ENCODE peak calls at places on chromosomes 16 and 17, in four cellular contexts. U, Z, T and X are unnamed samples.

GRCh38 chr16:69106491-69107291 is 1.2 kb downstream of the HAS3 start:
- DNase-seq in T (no peak), U (no peak), Z (peak; percentile 82), X (no peak)

GRCh38 chr16:15829460-15829859 is 27.4 kb downstream of the MYH11 start:
- DNase-seq in U (no peak), Z (no peak), T (no peak), X (no peak)

GRCh38 chr17:6713130-6713917 is at the start of gene SLC13A5:
- DNase-seq in U (no peak), T (peak; percentile 87), Z (peak; percentile 32), X (peak; percentile 34)

GRCh38 chr16:87850009-87851006 is 19.0 kb downstream of the SLC7A5 start:
- DNase-seq in Z (peak; percentile 91), U (no peak), T (peak; percentile 91), X (peak; percentile 75)

GRCh38 chr17:15289285-15290185 is 24.4 kb upstream of the PMP22 start:
- DNase-seq in T (peak; percentile 25), U (no peak), Z (peak; percentile 39), X (peak; percentile 13)

GRCh38 chr16:88368036-88368435 is 14.7 kb upstream of the ZNF469 start:
- DNase-seq in U (no peak), T (no peak), Z (no peak), X (no peak)

GRCh38 chr17:73972901-73973300 is 230.6 kb upstream of the RPL38 start:
- DNase-seq in T (no peak), Z (no peak), U (no peak), X (no peak)

GRCh38 chr16:89988951-89989350 is 30.3 kb downstream of the DBNDD1 start:
- DNase-seq in T (no peak), Z (no peak), U (no peak), X (no peak)

GRCh38 chr16:73448970-73449369 is 401.0 kb upstream of the ZFHX3 start:
- DNase-seq in U (no peak), Z (no peak), T (no peak), X (no peak)

GRCh38 chr16:73878616-73879015 is 418.0 kb upstream of the PSMD7 start:
- DNase-seq in U (peak; percentile 3), T (peak; percentile 58), Z (peak; percentile 46), X (peak; percentile 7)

GRCh38 chr17:32142038-32142856 is at the start of gene RHOT1:
- DNase-seq in Z (peak; percentile 91), U (peak; percentile 36), T (peak; percentile 73), X (peak; percentile 68)

GRCh38 chr16:49483651-49484451 is 110.2 kb downstream of the C16orf78 start:
- DNase-seq in Z (no peak), T (no peak), U (no peak), X (no peak)

GRCh38 chr17:75370288-75370687 is 35.2 kb downstream of the GRB2 start:
- DNase-seq in U (no peak), T (no peak), Z (no peak), X (no peak)

GRCh38 chr17:64103751-64104364 is 26.1 kb downstream of the ERN1 start:
- DNase-seq in Z (no peak), U (peak; percentile 55), T (no peak), X (no peak)

GRCh38 chr16:49284962-49285361 is 3.3 kb upstream of the CBLN1 start:
- DNase-seq in Z (no peak), T (no peak), U (no peak), X (no peak)

GRCh38 chr16:16025214-16025968 is 76.0 kb downstream of the ABCC1 start:
- DNase-seq in U (no peak), T (no peak), Z (no peak), X (peak; percentile 21)

GRCh38 chr17:58153046-58153445 is 4.9 kb downstream of the OR4D1 start:
- DNase-seq in U (no peak), Z (no peak), T (no peak), X (no peak)

DNA sequence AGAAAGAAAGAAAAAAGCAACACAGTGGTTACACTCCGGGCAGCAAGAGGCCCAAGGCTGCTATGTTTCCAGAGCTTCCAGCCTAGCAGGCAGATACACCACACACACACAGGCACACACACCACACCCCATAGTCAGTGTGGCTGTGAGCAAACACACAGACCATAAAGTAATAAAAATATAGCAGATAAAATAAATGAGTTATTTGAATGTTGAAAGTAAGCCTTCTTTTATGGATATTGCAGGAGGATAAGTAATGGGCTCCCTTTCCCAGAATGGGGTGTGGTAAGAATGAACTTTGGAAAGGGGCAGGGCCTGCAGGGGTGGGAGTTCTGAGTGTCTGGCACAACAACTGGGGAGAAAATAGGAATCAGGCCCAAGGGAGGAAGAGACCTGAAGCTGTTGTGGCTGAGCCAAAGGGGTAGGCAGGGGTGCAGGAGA is 4.8 kb upstream of the CDK5RAP3 start:
- DNase-seq in U (no peak), Z (no peak), T (peak; percentile 65), X (no peak)
- TF ChIP-seq REST in U (no peak), Z (no peak), T (no peak), X (no peak)

GRCh38 chr17:20156196-20157077 is 147.3 kb downstream of the SPECC1 start:
- DNase-seq in U (no peak), Z (peak; percentile 76), T (peak; percentile 39), X (peak; percentile 55)
- TF ChIP-seq GABPA in U (no peak), Z (no peak), T (no peak), X (no peak)

DNA sequence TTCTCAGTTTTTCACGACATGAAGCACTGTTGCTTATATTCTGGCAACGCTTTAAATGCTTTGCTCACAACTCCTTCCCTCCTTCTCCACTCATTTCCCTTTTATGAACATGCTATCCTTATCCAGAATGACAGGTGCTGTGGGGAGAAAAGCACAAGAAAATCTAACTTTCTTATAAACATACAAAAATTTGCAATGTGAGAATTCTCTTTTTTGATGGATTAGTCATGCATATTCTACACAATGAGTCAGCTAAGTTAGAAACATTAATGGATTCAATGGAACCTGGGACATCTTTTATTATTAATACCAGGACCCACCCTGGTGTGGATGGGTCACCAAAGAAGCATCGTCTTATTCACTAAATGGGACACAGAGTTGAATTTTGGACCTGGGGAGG is 234.6 kb upstream of the CDH5 start:
- DNase-seq in U (no peak), Z (no peak), T (no peak), X (no peak)
- TF ChIP-seq TAF1 in U (no peak), Z (no peak), T (no peak), X (no peak)

DNA sequence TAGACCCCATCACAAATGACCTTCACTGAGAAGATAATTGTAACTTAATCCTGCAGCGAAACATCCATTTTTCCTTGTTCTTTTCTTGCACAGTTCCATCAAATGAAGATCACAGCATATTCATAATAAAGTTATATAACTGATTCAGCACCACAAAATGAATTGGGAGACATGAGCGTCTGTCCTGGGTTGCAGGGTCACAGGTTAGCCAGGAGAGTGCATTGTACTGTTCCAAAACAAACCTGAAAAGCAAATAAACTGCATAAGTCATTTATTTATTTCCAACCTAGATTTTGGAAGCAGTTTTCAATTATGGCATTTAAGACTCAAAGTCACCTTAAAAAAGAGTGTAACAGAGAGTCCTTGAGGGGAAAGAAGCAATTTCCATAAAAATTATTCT is 18.6 kb upstream of the INTS2 start:
- DNase-seq in U (no peak), Z (no peak), T (no peak), X (no peak)
- TF ChIP-seq REST in U (no peak), Z (no peak), T (no peak), X (no peak)

GRCh38 chr16:81558444-81559175 is 114.0 kb downstream of the CMIP start:
- DNase-seq in Z (no peak), T (peak; percentile 83), U (no peak), X (peak; percentile 72)
- TF ChIP-seq GABPA in Z (no peak), T (no peak), U (no peak), X (no peak)

GRCh38 chr17:51852603-51853002 is 305.9 kb downstream of the CA10 start:
- DNase-seq in U (no peak), T (no peak), Z (no peak), X (no peak)
- TF ChIP-seq TAF1 in U (no peak), T (no peak), Z (no peak), X (no peak)

GRCh38 chr16:11315499-11315898 is 29.8 kb upstream of the RMI2 start:
- DNase-seq in U (no peak), T (no peak), Z (no peak), X (no peak)
- TF ChIP-seq REST in U (no peak), T (no peak), Z (no peak), X (no peak)

GRCh38 chr17:40325156-40326013 is 16.4 kb downstream of the RARA start:
- DNase-seq in U (no peak), T (no peak), Z (no peak), X (no peak)

GRCh38 chr17:40327735-40328385 is 18.9 kb downstream of the RARA start:
- DNase-seq in T (no peak), Z (no peak), U (no peak), X (no peak)

GRCh38 chr17:40327244-40327666 is 18.3 kb downstream of the RARA start:
- DNase-seq in Z (no peak), T (no peak), U (no peak), X (no peak)

GRCh38 chr17:40326832-40327199 is 17.8 kb downstream of the RARA start:
- DNase-seq in T (no peak), U (no peak), Z (no peak), X (no peak)

DNA sequence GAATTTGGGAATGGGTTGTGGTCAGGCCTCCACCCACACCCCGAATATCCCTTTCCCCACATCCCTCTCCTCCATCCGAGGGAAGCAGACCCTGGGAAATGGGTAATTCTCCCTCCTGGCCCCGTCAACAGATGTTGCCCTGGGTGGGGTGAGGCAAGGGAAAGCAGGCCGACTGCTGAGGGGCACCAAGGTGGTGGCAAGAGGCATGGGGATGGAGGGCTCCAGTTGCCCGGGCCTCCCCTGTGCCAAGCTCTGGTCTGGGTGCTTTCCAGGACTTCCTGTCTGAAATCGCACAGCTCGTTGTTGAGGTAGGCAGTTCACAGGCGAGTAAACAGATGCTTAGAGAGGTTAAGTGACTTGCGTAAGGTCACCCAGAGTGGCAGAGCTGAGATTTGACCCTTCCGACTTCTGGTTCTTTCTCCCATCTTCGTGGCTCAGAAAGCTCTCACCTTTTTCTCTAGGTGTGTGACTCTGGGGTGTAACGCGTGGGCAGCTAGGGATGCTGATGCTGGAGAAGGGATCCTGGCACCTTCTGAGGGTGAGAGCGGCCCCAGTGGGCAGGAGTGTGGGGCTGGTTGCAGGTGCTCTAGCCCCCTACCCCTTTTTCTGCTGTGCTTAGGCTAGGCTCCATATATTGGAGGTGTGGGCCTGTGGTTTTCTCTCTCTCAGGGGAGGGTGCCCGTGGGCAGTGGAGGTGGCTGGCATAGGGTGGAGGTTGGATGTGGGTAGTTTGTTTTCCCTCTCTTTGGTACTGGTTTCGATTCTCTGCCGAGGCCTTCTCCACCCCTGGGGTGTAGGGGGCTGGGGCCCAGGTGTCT is 17.2 kb downstream of the RARA start:
- DNase-seq in U (no peak), Z (no peak), T (peak; percentile 69), X (no peak)
- TF ChIP-seq GABPA in U (no peak), Z (no peak), T (peak; percentile 31), X (no peak)

DNA sequence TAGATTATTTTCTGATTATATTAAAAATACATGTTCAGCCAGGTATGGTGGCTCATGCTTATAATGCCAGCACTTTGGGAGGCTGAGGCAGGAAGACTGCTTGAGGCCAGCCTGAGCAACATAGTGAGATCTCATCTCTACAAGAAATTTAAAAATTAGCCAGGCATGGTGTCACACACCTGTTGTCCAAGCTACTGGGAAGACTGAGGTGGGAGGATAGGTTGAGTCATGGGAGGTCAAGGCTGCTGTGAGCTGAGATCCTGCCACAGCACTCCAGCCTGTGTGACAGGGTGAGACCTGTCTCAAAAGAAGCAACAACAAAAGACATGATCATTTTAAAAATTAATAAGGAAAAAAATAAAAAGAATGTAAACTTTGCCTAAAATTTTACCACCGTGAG is 40.7 kb downstream of the PRAC1 start:
- DNase-seq in U (no peak), Z (no peak), T (no peak), X (no peak)
- TF ChIP-seq TAF1 in U (no peak), Z (no peak), T (no peak), X (no peak)

GRCh38 chr17:82267575-82268379 is 5.7 kb downstream of the CSNK1D start:
- DNase-seq in Z (peak; percentile 66), U (no peak), T (peak; percentile 99), X (peak; percentile 45)
- TF ChIP-seq REST in Z (peak; percentile 8), U (no peak), T (no peak), X (no peak)